ENCODE peak calls at places on chromosomes 6 and 20, in seven cellular contexts. One of them, this sample, is unnamed.

GRCh38 chr6:152552616-152553209 is 84.4 kb downstream of the SYNE1 start:
- DNase-seq in pancreas: peak; percentile 39
- DNase-seq in fibroblast of mammary gland: peak; percentile 77
- DNase-seq in HFFc6: peak; percentile 40
- DNase-seq in heart left ventricle: peak; percentile 59
- DNase-seq in RWPE1: peak; percentile 64
- DNase-seq in brain microvascular endothelial cell: peak; percentile 65
- DNase-seq in this sample: peak; percentile 81

GRCh38 chr6:1608976-1609661 is 596 bp upstream of the FOXC1 start:
- DNase-seq in pancreas: peak; percentile 33
- DNase-seq in fibroblast of mammary gland: no peak
- DNase-seq in HFFc6: no peak
- DNase-seq in heart left ventricle: peak; percentile 46
- DNase-seq in RWPE1: peak; percentile 40
- DNase-seq in brain microvascular endothelial cell: no peak
- DNase-seq in this sample: peak; percentile 40

GRCh38 chr6:63582579-63583231 is 10.4 kb downstream of the LOC128125822 start:
- DNase-seq in pancreas: no peak
- DNase-seq in fibroblast of mammary gland: peak; percentile 39
- DNase-seq in HFFc6: no peak
- DNase-seq in heart left ventricle: no peak
- DNase-seq in RWPE1: no peak
- DNase-seq in brain microvascular endothelial cell: no peak
- DNase-seq in this sample: no peak

GRCh38 chr6:23016701-23017100 is 447.3 kb downstream of the HDGFL1 start:
- DNase-seq in pancreas: no peak
- DNase-seq in fibroblast of mammary gland: no peak
- DNase-seq in HFFc6: no peak
- DNase-seq in heart left ventricle: no peak
- DNase-seq in RWPE1: no peak
- DNase-seq in brain microvascular endothelial cell: no peak
- DNase-seq in this sample: no peak

GRCh38 chr20:21706345-21707195 is 1.1 kb downstream of the PAX1 start:
- DNase-seq in pancreas: no peak
- DNase-seq in fibroblast of mammary gland: no peak
- DNase-seq in HFFc6: no peak
- DNase-seq in heart left ventricle: no peak
- DNase-seq in RWPE1: no peak
- DNase-seq in brain microvascular endothelial cell: no peak
- DNase-seq in this sample: no peak

GRCh38 chr20:61330441-61330840 is 78.4 kb downstream of the CDH4 start:
- DNase-seq in pancreas: no peak
- DNase-seq in fibroblast of mammary gland: no peak
- DNase-seq in HFFc6: no peak
- DNase-seq in heart left ventricle: no peak
- DNase-seq in RWPE1: no peak
- DNase-seq in brain microvascular endothelial cell: no peak
- DNase-seq in this sample: no peak

GRCh38 chr20:40892642-40893041 is 136.0 kb upstream of the TOP1 start:
- DNase-seq in pancreas: no peak
- DNase-seq in fibroblast of mammary gland: no peak
- DNase-seq in HFFc6: no peak
- DNase-seq in heart left ventricle: no peak
- DNase-seq in RWPE1: no peak
- DNase-seq in brain microvascular endothelial cell: no peak
- DNase-seq in this sample: peak; percentile 7

GRCh38 chr20:14336667-14337066 is 745 bp downstream of the FLRT3 start:
- DNase-seq in pancreas: peak; percentile 14
- DNase-seq in fibroblast of mammary gland: peak; percentile 26
- DNase-seq in HFFc6: no peak
- DNase-seq in heart left ventricle: no peak
- DNase-seq in RWPE1: peak; percentile 18
- DNase-seq in brain microvascular endothelial cell: peak; percentile 10
- DNase-seq in this sample: peak; percentile 54

GRCh38 chr6:161554883-161555282 is 281.0 kb upstream of the AGPAT4 start:
- DNase-seq in pancreas: no peak
- DNase-seq in fibroblast of mammary gland: no peak
- DNase-seq in HFFc6: no peak
- DNase-seq in heart left ventricle: no peak
- DNase-seq in RWPE1: no peak
- DNase-seq in brain microvascular endothelial cell: no peak
- DNase-seq in this sample: no peak

GRCh38 chr6:122817362-122817761 is 28.3 kb downstream of the SMPDL3A start:
- DNase-seq in pancreas: no peak
- DNase-seq in fibroblast of mammary gland: no peak
- DNase-seq in HFFc6: no peak
- DNase-seq in heart left ventricle: no peak
- DNase-seq in RWPE1: no peak
- DNase-seq in brain microvascular endothelial cell: no peak
- DNase-seq in this sample: no peak

GRCh38 chr20:10848810-10849370 is 175.1 kb upstream of the JAG1 start:
- DNase-seq in pancreas: no peak
- DNase-seq in fibroblast of mammary gland: peak; percentile 94
- DNase-seq in HFFc6: peak; percentile 48
- DNase-seq in heart left ventricle: peak; percentile 22
- DNase-seq in RWPE1: peak; percentile 63
- DNase-seq in brain microvascular endothelial cell: peak; percentile 92
- DNase-seq in this sample: peak; percentile 87

GRCh38 chr20:10309326-10309725 is 90.7 kb downstream of the SNAP25 start:
- DNase-seq in pancreas: no peak
- DNase-seq in fibroblast of mammary gland: peak; percentile 99
- DNase-seq in HFFc6: peak; percentile 88
- DNase-seq in heart left ventricle: no peak
- DNase-seq in RWPE1: peak; percentile 85
- DNase-seq in brain microvascular endothelial cell: peak; percentile 92
- DNase-seq in this sample: peak; percentile 80

DNA sequence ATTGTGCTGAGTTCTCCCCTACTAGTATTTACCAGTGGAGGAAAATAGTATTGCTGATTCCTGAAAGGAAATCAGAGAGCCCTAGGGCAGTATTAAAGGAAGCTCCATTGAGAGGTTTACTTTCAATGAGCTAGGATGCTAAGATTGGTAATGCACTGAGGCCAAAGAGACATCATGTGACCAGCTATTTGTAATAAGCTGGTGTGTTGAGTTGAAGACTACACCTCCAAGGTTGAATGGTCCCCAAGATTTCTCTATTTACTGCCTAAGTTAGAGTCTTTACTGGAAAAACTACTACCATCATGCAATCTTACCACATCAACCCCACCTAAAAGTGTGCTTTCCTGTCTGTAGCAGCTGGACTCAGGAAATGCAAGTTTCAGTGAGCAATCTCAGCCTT is 151.5 kb upstream of the GJE1 start:
- DNase-seq in pancreas: no peak
- DNase-seq in fibroblast of mammary gland: no peak
- DNase-seq in HFFc6: no peak
- DNase-seq in heart left ventricle: no peak
- DNase-seq in RWPE1: no peak
- DNase-seq in brain microvascular endothelial cell: no peak
- DNase-seq in this sample: no peak
- TF ChIP-seq CTCF in pancreas: no peak
- TF ChIP-seq CTCF in fibroblast of mammary gland: no peak
- TF ChIP-seq CTCF in HFFc6: no peak
- TF ChIP-seq CTCF in heart left ventricle: no peak
- TF ChIP-seq CTCF in RWPE1: no peak
- TF ChIP-seq CTCF in brain microvascular endothelial cell: no peak
- TF ChIP-seq CTCF in this sample: no peak

DNA sequence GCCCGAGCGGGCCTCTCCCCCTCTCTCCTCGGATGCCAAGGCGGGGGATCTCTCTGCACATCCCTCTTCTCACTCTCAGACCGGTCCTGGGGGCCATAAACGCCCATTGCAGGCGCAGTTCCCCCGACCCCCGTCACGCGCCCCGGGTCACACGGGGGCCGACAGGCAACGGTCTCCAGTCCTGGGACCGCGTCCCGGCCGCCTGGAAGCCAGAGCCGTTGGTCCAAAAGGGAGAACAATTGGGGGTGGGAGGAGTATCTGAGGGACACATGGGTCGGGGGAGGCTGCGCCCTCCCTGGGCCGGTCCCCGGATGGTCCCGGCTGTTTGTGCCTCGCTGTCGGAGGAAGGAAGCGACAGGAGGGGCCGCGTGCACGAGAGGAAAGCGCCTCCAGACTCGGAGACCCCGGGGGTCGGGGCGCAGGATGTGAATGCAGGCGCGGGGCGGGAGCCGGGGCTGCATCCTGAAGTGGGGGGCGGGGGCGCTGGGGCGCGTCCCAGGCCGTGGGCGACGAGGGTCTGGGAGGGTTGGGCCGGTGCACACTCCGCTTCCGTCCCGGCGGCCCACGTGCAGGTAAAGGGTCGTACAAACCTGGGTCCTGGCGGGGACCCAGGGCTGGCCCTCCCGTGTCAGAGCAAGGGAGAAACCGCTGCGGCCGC is 903 bp downstream of the SLC4A11 start:
- DNase-seq in pancreas: no peak
- DNase-seq in fibroblast of mammary gland: no peak
- DNase-seq in HFFc6: no peak
- DNase-seq in heart left ventricle: no peak
- DNase-seq in RWPE1: no peak
- DNase-seq in brain microvascular endothelial cell: no peak
- DNase-seq in this sample: no peak
- TF ChIP-seq CTCF in pancreas: no peak
- TF ChIP-seq CTCF in fibroblast of mammary gland: no peak
- TF ChIP-seq CTCF in HFFc6: no peak
- TF ChIP-seq CTCF in heart left ventricle: no peak
- TF ChIP-seq CTCF in RWPE1: no peak
- TF ChIP-seq CTCF in brain microvascular endothelial cell: no peak
- TF ChIP-seq CTCF in this sample: no peak

GRCh38 chr6:13229205-13230085 is 98.9 kb downstream of the TBC1D7 start:
- DNase-seq in pancreas: no peak
- DNase-seq in fibroblast of mammary gland: no peak
- DNase-seq in HFFc6: no peak
- DNase-seq in heart left ventricle: no peak
- DNase-seq in RWPE1: peak; percentile 35
- DNase-seq in brain microvascular endothelial cell: peak; percentile 2
- DNase-seq in this sample: peak; percentile 66
- TF ChIP-seq CTCF in pancreas: no peak
- TF ChIP-seq CTCF in fibroblast of mammary gland: no peak
- TF ChIP-seq CTCF in HFFc6: no peak
- TF ChIP-seq CTCF in heart left ventricle: no peak
- TF ChIP-seq CTCF in RWPE1: peak; percentile 24
- TF ChIP-seq CTCF in brain microvascular endothelial cell: no peak
- TF ChIP-seq CTCF in this sample: peak; percentile 48

GRCh38 chr6:24494726-24495515 is at the start of gene ALDH5A1:
- DNase-seq in pancreas: peak; percentile 75
- DNase-seq in fibroblast of mammary gland: peak; percentile 42
- DNase-seq in HFFc6: no peak
- DNase-seq in heart left ventricle: peak; percentile 81
- DNase-seq in RWPE1: peak; percentile 40
- DNase-seq in brain microvascular endothelial cell: peak; percentile 16
- DNase-seq in this sample: peak; percentile 50
- TF ChIP-seq CTCF in pancreas: no peak
- TF ChIP-seq CTCF in fibroblast of mammary gland: no peak
- TF ChIP-seq CTCF in HFFc6: no peak
- TF ChIP-seq CTCF in heart left ventricle: peak; percentile 38
- TF ChIP-seq CTCF in RWPE1: peak; percentile 19
- TF ChIP-seq CTCF in brain microvascular endothelial cell: peak; percentile 43
- TF ChIP-seq CTCF in this sample: peak; percentile 21

DNA sequence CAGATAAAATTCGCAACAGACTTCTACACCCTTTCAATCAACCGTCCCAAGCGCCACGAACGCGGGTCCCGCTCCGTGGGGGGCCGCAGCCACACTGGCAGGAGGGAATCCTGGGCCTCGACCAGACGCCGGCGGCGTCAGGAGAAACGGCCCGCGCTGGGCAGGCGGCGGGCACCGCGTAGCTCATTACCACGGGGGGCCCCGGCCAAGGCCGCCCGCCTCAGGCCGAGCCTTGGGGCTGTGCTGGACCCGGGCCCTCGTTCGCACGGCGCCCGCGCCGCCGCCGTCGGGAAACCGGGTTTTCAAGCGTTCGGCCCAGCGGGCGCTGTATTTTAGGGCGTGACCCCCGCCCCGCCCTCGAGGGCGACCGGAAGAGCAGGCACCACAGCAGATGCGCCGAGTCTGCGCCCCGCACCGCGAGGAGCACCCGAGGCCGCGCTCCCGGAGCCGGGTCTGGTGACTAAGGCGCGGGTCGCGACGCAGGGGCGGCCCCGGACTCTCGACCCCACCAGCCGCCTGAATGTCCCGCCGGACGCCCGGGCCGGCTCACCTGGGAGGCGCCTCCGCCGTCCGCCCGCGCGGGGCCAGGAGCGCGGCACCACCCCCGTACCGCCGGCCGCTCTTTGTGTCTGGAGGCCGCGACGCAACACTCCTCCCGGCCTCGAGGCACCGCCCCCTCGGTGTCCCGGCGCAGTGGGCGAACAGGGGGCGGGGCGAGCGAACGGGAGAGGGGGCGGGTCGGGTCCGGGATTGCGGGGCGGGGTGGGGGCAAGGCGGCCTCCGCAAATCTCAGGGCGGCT is at the start of gene NINL:
- DNase-seq in pancreas: peak; percentile 49
- DNase-seq in fibroblast of mammary gland: peak; percentile 48
- DNase-seq in HFFc6: no peak
- DNase-seq in heart left ventricle: peak; percentile 60
- DNase-seq in RWPE1: peak; percentile 71
- DNase-seq in brain microvascular endothelial cell: no peak
- DNase-seq in this sample: peak; percentile 38
- TF ChIP-seq CTCF in pancreas: no peak
- TF ChIP-seq CTCF in fibroblast of mammary gland: no peak
- TF ChIP-seq CTCF in HFFc6: no peak
- TF ChIP-seq CTCF in heart left ventricle: no peak
- TF ChIP-seq CTCF in RWPE1: no peak
- TF ChIP-seq CTCF in brain microvascular endothelial cell: no peak
- TF ChIP-seq CTCF in this sample: no peak

DNA sequence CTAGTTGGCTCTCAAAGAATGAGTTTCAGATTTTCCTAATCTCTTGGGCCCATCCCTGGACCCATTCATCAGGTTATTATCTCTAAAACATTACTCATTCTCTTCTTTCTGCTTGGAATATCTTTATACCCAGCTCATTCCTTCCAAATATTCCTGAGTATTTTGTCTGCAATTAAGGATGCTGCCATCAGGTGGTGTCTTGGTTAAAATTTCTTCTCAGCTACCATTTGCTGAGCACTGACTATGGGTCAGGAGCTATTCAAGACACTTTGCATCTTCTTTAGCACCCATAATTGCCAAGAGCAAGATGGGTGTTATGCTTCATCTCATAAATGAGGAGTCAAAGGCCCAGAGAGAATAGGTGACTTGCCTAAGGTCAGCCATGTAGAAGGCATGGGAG is 8.4 kb downstream of the SUN5 start:
- DNase-seq in pancreas: no peak
- DNase-seq in fibroblast of mammary gland: no peak
- DNase-seq in HFFc6: no peak
- DNase-seq in heart left ventricle: no peak
- DNase-seq in RWPE1: no peak
- DNase-seq in brain microvascular endothelial cell: no peak
- DNase-seq in this sample: no peak
- TF ChIP-seq CTCF in pancreas: no peak
- TF ChIP-seq CTCF in fibroblast of mammary gland: no peak
- TF ChIP-seq CTCF in HFFc6: peak; percentile 50
- TF ChIP-seq CTCF in heart left ventricle: no peak
- TF ChIP-seq CTCF in RWPE1: no peak
- TF ChIP-seq CTCF in brain microvascular endothelial cell: no peak
- TF ChIP-seq CTCF in this sample: no peak